ENCODE peak calls at places on chromosomes 4 and X, in five cellular contexts. D is colonic mucosa, G is GM06990, S is BJ, L is brain microvascular endothelial cell. U is an unnamed sample.

GRCh38 chr4:100872811-100873210 is 355.0 kb upstream of the EMCN start:
- DNase-seq in S (no peak), G (no peak), D (no peak), L (peak), U (no peak)

GRCh38 chr4:65018313-65018712 is 609.1 kb upstream of the TECRL start:
- DNase-seq in G (no peak), D (no peak), L (no peak), S (no peak), U (no peak)

GRCh38 chr4:145554691-145555090 is 64.5 kb upstream of the MMAA start:
- DNase-seq in S (no peak), L (no peak), G (no peak), D (no peak), U (no peak)

GRCh38 chrX:45781901-45782553 is 581.4 kb upstream of the DIPK2B start:
- DNase-seq in G (no peak), S (no peak), D (no peak), L (no peak), U (no peak)

GRCh38 chr4:10346023-10346422 is 111.2 kb downstream of the ZNF518B start:
- DNase-seq in L (no peak), S (peak), D (no peak), G (no peak), U (no peak)

GRCh38 chr4:93827272-93827947 is 1.1 kb upstream of the ATOH1 start:
- DNase-seq in D (peak), S (no peak), G (no peak), L (no peak), U (no peak)

GRCh38 chr4:140095694-140096482 is 58.1 kb downstream of the MAML3 start:
- DNase-seq in S (no peak), G (no peak), D (no peak), L (peak), U (no peak)

GRCh38 chrX:37361596-37361995 is 12.4 kb downstream of the PRRG1 start:
- DNase-seq in G (no peak), L (no peak), S (no peak), D (no peak), U (no peak)

GRCh38 chr4:71187399-71188196 is 151.2 kb upstream of the SLC4A4 start:
- DNase-seq in S (no peak), D (peak), G (peak), L (no peak), U (peak)

GRCh38 chrX:74492720-74493201 is 71.5 kb downstream of the SLC16A2 start:
- DNase-seq in S (no peak), L (no peak), D (no peak), G (peak), U (no peak)

GRCh38 chrX:19751068-19751467 is 136.3 kb downstream of the SH3KBP1 start:
- DNase-seq in D (no peak), G (no peak), L (no peak), S (no peak), U (no peak)

GRCh38 chrX:133468081-133468480 is 52.8 kb upstream of the GPC4 start:
- DNase-seq in D (no peak), S (no peak), L (no peak), G (no peak), U (no peak)

GRCh38 chrX:155951237-155951789 is 46.2 kb upstream of the IL9R start:
- DNase-seq in D (no peak), G (no peak), S (no peak), L (no peak), U (no peak)

GRCh38 chrX:109934434-109934833 is 68.5 kb upstream of the TMEM164 start:
- DNase-seq in G (no peak), D (no peak), L (no peak), S (peak), U (no peak)

GRCh38 chrX:150558424-150558823 is 10.0 kb upstream of the MTM1 start:
- DNase-seq in S (no peak), L (no peak), G (no peak), D (no peak), U (no peak)

GRCh38 chr4:106315476-106315967 is 487 bp downstream of the TBCK start:
- DNase-seq in S (no peak), L (peak), G (no peak), D (peak), U (peak)

GRCh38 chrX:66680451-66680850 is 41.6 kb upstream of the EDA2R start:
- DNase-seq in S (no peak), L (peak), G (no peak), D (no peak), U (no peak)

GRCh38 chr4:184453402-184454160 is 20.8 kb downstream of the IRF2 start:
- DNase-seq in D (peak), G (peak), S (no peak), L (peak), U (no peak)

GRCh38 chr4:76200771-76201224 is 12.8 kb downstream of the SCARB2 start:
- DNase-seq in G (no peak), D (peak), S (no peak), L (no peak), U (no peak)

GRCh38 chrX:75226280-75226679 is 47.6 kb upstream of the UPRT start:
- DNase-seq in L (no peak), D (no peak), S (no peak), G (no peak), U (no peak)

GRCh38 chr4:171857302-171858005 is 44.2 kb downstream of the GALNTL6 start:
- DNase-seq in G (no peak), L (peak), S (no peak), D (no peak), U (peak)

GRCh38 chr4:1351854-1352633 is 5.0 kb downstream of the UVSSA start:
- DNase-seq in G (peak), S (no peak), L (peak), D (peak), U (no peak)

GRCh38 chr4:70932984-70933383 is 30.8 kb downstream of the MOB1B start:
- DNase-seq in G (no peak), L (no peak), D (no peak), S (no peak), U (no peak)

GRCh38 chr4:53537606-53538005 is 53.7 kb downstream of the LNX1 start:
- DNase-seq in D (peak), S (no peak), L (no peak), G (no peak), U (no peak)

GRCh38 chr4:21992330-21992729 is 43.8 kb upstream of the KCNIP4 start:
- DNase-seq in D (no peak), S (no peak), L (peak), G (no peak), U (no peak)

GRCh38 chrX:72297953-72298730 is 7.6 kb downstream of the CITED1 start:
- DNase-seq in S (no peak), D (no peak), L (no peak), G (no peak), U (no peak)

GRCh38 chr4:89123418-89123817 is 12.1 kb downstream of the TIGD2 start:
- DNase-seq in S (no peak), D (no peak), G (no peak), L (peak), U (peak)

GRCh38 chr4:159205462-159205861 is 102.6 kb downstream of the RAPGEF2 start:
- DNase-seq in S (no peak), G (no peak), L (no peak), D (no peak), U (no peak)

GRCh38 chr4:43251760-43252317 is 359.3 kb downstream of the GRXCR1 start:
- DNase-seq in D (no peak), S (no peak), L (no peak), G (no peak), U (no peak)

GRCh38 chrX:13742397-13743176 is 8.0 kb downstream of the OFD1 start:
- DNase-seq in D (no peak), S (no peak), L (no peak), G (peak), U (no peak)

DNA sequence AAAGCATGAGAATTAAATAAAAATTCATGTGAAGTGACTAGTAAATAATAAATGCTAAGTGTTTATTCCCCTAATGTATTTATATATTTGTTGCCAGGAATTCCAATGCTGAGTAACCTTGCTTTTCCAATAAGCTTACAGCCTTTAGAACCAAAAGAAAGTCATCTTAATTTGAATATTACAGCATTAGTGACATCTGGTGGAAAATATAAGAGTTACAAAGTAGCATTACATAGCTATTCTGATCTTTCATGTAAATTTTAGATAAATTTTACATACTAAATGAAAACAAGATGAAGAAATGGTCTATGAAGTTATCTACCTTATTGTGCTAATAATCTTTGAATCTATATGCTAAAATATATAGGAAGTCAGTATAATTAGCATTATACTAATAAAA is 10.4 kb downstream of the MAD2L1 start:
- DNase-seq in G (no peak), S (peak), L (no peak), D (no peak), U (no peak)
- TF ChIP-seq CTCF in G (no peak), S (peak), L (no peak), D (no peak), U (no peak)

GRCh38 chrX:153688071-153688470 is 345 bp downstream of the SLC6A8 start:
- DNase-seq in L (no peak), S (no peak), G (no peak), D (no peak), U (no peak)

GRCh38 chrX:153685179-153685536 is 2.6 kb upstream of the SLC6A8 start:
- DNase-seq in S (no peak), L (no peak), D (no peak), G (no peak), U (no peak)

GRCh38 chrX:153684447-153685178 is 3.1 kb upstream of the SLC6A8 start:
- DNase-seq in D (no peak), G (no peak), S (no peak), L (no peak), U (no peak)

GRCh38 chrX:153687121-153688039 is at the start of gene SLC6A8:
- DNase-seq in D (peak), L (peak), G (no peak), S (no peak), U (no peak)

DNA sequence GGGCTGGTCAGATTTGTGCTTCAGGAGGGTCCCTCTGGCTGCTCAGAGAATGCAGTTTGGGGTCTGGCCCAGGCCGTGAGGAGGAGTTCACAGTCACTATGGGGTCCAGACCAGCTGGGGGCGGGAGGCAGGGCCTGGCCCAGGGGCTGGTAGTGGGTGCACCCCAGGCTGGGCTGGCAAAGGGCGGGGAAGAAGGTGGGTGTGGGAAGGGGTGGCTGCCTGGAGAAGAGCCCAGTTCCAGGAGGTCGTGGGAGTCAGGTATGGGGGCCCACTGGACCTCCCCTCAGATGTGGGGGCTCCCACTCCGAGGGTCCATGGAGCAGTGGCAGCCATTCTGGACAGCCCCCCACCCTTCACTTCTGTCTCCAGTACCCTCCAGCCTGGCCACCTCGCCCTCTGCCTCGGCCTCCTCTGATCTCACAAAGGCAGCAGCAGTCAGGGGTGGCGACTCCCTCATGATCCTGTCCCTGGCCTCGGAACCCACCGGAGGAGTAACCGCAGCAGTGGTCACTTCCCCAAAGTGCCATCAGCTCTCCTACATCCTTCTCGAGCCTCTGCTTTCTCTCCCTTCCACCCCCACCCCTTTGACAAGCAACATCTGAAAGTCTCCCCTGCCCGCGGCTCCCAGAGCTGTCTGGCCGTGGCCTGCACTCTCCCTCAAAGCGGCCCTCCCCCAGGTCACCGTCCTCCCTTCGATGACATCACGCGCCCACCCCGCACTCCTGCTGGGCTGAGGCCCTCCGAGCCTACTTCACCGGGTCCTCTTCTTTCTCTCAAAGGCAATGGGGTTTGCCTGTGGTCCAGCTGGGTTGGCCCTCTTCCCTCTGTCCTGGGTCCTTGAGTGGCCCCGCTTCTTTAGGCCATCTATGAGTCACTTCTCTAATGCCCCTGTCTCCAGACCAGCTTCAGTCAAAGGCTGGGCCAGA is 1.7 kb upstream of the SLC6A8 start:
- DNase-seq in D (no peak), L (no peak), S (no peak), G (no peak), U (no peak)
- H3K4me3 ChIP-seq in D (no peak), L (no peak), S (no peak), G (no peak), U (no peak)

DNA sequence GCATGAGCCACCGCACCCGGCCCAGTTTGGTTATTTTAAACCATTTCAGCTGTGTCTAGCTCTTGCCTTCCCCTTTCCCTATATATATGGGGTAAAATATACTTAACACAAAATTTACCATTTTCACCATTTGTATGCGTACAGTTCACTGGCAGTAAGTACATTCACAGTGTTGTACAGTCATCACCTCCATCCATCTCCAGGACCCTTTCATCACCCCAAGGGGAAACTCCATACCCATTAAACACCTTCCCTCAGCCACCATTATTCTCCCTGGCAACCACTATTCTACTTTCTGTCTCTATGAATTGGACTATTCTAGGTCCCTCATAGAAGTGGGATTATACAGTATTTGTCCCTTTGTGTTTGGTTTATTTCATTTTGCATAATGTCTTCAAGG is 106.4 kb downstream of the TMEM131L start:
- DNase-seq in L (no peak), D (no peak), S (no peak), G (no peak), U (no peak)
- TF ChIP-seq CTCF in L (no peak), D (no peak), S (no peak), G (no peak), U (no peak)

DNA sequence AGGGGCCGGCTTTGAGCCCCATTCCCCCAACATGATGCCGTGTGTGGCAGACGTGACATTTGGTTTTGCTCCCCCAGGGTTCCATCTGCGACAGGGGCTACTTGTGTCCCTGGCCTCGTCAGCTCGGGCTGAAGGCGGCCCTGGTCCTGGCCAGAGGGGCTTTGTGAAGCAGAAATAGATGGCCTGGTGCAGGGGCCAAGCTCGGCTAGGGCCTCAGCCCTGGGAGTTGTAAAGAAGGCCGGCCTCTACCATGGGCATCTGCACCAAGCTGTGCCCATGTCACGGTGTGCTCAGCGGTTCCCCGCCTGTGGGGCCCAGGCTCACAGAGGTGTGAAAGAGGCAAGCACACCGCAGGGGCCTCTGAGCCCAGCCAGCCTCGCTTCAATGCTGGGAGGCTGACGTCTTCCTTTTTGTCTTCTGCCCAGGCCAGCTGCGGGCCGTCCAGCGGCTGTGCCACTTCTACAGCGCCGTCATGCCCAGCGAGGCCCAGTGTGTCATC is 32.5 kb downstream of the SH3TC1 start:
- DNase-seq in D (no peak), L (no peak), S (no peak), G (no peak), U (no peak)
- H3K4me3 ChIP-seq in D (no peak), L (no peak), S (no peak), G (no peak), U (no peak)

GRCh38 chr4:148426643-148427042 is 15.6 kb downstream of the NR3C2 start:
- DNase-seq in S (no peak), L (no peak), G (no peak), D (no peak), U (no peak)
- TF ChIP-seq CTCF in S (no peak), L (no peak), G (peak), D (no peak), U (no peak)

GRCh38 chr4:47061435-47061834 is 30.1 kb downstream of the GABRB1 start:
- DNase-seq in S (no peak), D (no peak), L (peak), G (no peak), U (no peak)
- H3K4me3 ChIP-seq in S (no peak), D (no peak), L (no peak), G (no peak), U (no peak)

GRCh38 chr4:134700251-134700650 is 498.7 kb upstream of the PABPC4L start:
- DNase-seq in L (no peak), D (no peak), G (no peak), S (no peak), U (no peak)

GRCh38 chr4:134691915-134692314 is 490.3 kb upstream of the PABPC4L start:
- DNase-seq in L (peak), G (no peak), D (no peak), S (peak), U (no peak)

DNA sequence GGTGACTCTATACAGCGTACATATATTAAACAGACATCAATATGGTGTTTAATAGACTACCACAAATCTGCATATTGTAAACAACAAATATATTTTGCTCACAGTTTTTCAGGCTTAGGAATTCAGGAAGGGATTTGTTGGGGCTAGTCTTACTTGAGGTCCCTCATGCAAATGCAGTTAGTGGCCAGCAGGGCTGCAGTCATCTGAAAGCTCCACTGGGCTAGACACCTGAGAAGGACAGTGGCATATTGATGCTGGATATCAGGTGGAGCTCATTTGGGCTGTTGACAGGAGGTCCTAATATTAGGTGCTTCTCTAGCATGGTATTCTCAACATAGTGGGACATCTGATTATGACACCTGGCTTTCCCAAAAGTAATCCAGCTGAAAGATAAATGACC is 493.8 kb upstream of the PABPC4L start:
- DNase-seq in L (no peak), S (no peak), D (no peak), G (no peak), U (no peak)
- TF ChIP-seq CTCF in L (no peak), S (no peak), D (no peak), G (no peak), U (peak)

DNA sequence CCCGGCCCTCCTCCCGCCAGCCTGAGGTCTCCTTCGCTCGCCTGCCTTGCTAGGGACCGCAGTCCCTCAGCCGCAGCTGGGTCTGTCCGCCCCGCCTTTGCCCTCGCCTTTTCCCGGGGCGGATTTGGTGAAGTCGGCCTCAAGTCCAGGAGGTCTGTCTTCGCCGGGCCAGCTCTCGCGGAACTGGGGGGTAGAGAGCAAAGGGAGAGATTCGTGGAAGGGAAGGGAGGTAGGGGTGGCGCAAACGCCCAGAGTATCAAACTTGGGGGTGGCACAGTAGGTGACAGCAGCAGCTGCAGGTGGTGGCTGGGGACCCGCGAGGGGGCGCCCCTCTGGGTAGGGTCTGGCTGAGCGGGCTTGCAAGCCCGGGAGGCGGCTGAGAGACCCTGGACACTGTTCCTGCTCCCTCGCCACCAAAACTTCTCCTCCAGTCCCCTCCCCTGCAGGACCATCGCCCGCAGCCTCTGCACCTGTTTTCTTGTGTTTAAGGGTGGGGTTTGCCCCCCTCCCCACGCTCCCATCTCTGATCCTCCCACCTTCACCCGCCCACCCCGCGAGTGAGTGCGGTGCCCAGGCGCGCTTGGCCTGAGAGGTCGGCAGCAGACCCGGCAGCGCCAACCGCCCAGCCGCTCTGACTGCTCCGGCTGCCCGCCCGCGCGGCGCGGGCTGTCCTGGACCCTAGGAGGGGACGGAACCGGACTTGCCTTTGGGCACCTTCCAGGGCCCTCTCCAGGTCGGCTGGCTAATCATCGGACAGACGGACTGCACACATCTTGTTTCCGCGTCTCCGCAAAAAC is at the start of gene NPY2R:
- DNase-seq in D (no peak), G (peak), L (no peak), S (no peak), U (no peak)
- H3K4me3 ChIP-seq in D (peak), G (no peak), L (peak), S (no peak), U (peak)